ENCODE peak calls at places on chromosome 2, in six cellular contexts. W, S, X, P, Z and J are unnamed samples.

GRCh38 chr2:84257871-84258270 is 201.2 kb downstream of the SUCLG1 start:
- DNase-seq in W (no peak), S (no peak), X (no peak), P (peak; percentile 42), Z (no peak), J (peak; percentile 27)

GRCh38 chr2:238518127-238518827 is 91.5 kb downstream of the ASB1 start:
- DNase-seq in W (no peak), S (no peak), X (no peak), P (peak; percentile 92), Z (no peak), J (no peak)

GRCh38 chr2:137155351-137156104 is 390.2 kb downstream of the THSD7B start:
- DNase-seq in W (no peak), S (no peak), X (no peak), P (no peak), Z (no peak), J (no peak)

GRCh38 chr2:117972466-117973123 is 41.3 kb downstream of the CCDC93 start:
- DNase-seq in W (no peak), S (no peak), X (no peak), P (no peak), Z (no peak), J (no peak)

GRCh38 chr2:148007219-148007900 is 13.2 kb downstream of the ORC4 start:
- DNase-seq in W (no peak), S (no peak), X (no peak), P (no peak), Z (no peak), J (no peak)

GRCh38 chr2:223027442-223027841 is 24.5 kb upstream of the KCNE4 start:
- DNase-seq in W (no peak), S (no peak), X (no peak), P (no peak), Z (no peak), J (peak; percentile 30)

GRCh38 chr2:187435756-187436155 is 12.3 kb downstream of the CALCRL start:
- DNase-seq in W (no peak), S (no peak), X (no peak), P (no peak), Z (no peak), J (no peak)

GRCh38 chr2:190277234-190278112 is 42.2 kb downstream of the HIBCH start:
- DNase-seq in W (peak; percentile 6), S (peak; percentile 56), X (peak; percentile 24), P (peak; percentile 32), Z (no peak), J (no peak)

GRCh38 chr2:72115361-72116080 is 32.1 kb downstream of the CYP26B1 start:
- DNase-seq in W (peak; percentile 46), S (peak; percentile 68), X (no peak), P (no peak), Z (no peak), J (peak; percentile 76)

GRCh38 chr2:158464426-158465281 is 7.9 kb downstream of the PKP4 start:
- DNase-seq in W (peak; percentile 44), S (no peak), X (peak; percentile 51), P (peak; percentile 40), Z (no peak), J (peak; percentile 30)

GRCh38 chr2:46943881-46944798 is 28.5 kb upstream of the MCFD2 start:
- DNase-seq in W (no peak), S (no peak), X (no peak), P (no peak), Z (no peak), J (no peak)

GRCh38 chr2:102618452-102619413 is 620 bp upstream of the SLC9A2 start:
- DNase-seq in W (no peak), S (peak; percentile 18), X (peak; percentile 78), P (no peak), Z (peak; percentile 69), J (peak; percentile 88)

GRCh38 chr2:112085382-112085730 is 30.3 kb downstream of the TMEM87B start:
- DNase-seq in W (no peak), S (no peak), X (no peak), P (no peak), Z (no peak), J (no peak)

GRCh38 chr2:208415897-208416296 is 9.3 kb downstream of the PTH2R start:
- DNase-seq in W (no peak), S (no peak), X (no peak), P (no peak), Z (no peak), J (no peak)

GRCh38 chr2:71101656-71102055 is 28.4 kb downstream of the MCEE start:
- DNase-seq in W (no peak), S (no peak), X (no peak), P (peak; percentile 50), Z (no peak), J (no peak)

GRCh38 chr2:45746888-45747287 is 95.4 kb downstream of the PRKCE start:
- DNase-seq in W (no peak), S (no peak), X (no peak), P (no peak), Z (no peak), J (no peak)

GRCh38 chr2:105712981-105713596 is 31.6 kb upstream of the NCK2 start:
- DNase-seq in W (no peak), S (no peak), X (no peak), P (no peak), Z (no peak), J (no peak)

GRCh38 chr2:42171396-42171971 is 2.3 kb downstream of the EML4 start:
- DNase-seq in W (peak; percentile 45), S (no peak), X (no peak), P (peak; percentile 44), Z (no peak), J (no peak)

GRCh38 chr2:235992024-235992423 is 176.2 kb downstream of the GBX2 start:
- DNase-seq in W (no peak), S (no peak), X (no peak), P (no peak), Z (no peak), J (no peak)

GRCh38 chr2:148614332-148615049 is 30.1 kb upstream of the EPC2 start:
- DNase-seq in W (no peak), S (peak; percentile 4), X (no peak), P (no peak), Z (no peak), J (no peak)

GRCh38 chr2:55888941-55889340 is 34.6 kb downstream of the EFEMP1 start:
- DNase-seq in W (no peak), S (no peak), X (no peak), P (no peak), Z (no peak), J (no peak)

GRCh38 chr2:55887351-55887750 is 36.2 kb downstream of the EFEMP1 start:
- DNase-seq in W (no peak), S (no peak), X (no peak), P (no peak), Z (no peak), J (no peak)

GRCh38 chr2:55894720-55895119 is 28.9 kb downstream of the EFEMP1 start:
- DNase-seq in W (no peak), S (no peak), X (no peak), P (no peak), Z (no peak), J (no peak)

GRCh38 chr2:55887906-55888625 is 35.5 kb downstream of the EFEMP1 start:
- DNase-seq in W (no peak), S (no peak), X (no peak), P (no peak), Z (no peak), J (no peak)

GRCh38 chr2:55891671-55892071 is 31.9 kb downstream of the EFEMP1 start:
- DNase-seq in W (no peak), S (no peak), X (no peak), P (no peak), Z (no peak), J (no peak)
- TF ChIP-seq JUND in W (no peak), S (no peak), X (no peak), P (no peak), Z (no peak), J (no peak)

GRCh38 chr2:169362346-169363026 is at the start of gene LRP2:
- DNase-seq in W (peak; percentile 67), S (no peak), X (peak; percentile 16), P (peak; percentile 15), Z (peak; percentile 73), J (no peak)
- TF ChIP-seq JUND in W (no peak), S (no peak), X (no peak), P (no peak), Z (no peak), J (no peak)

GRCh38 chr2:215917953-215918620 is 95.3 kb downstream of the MREG start:
- DNase-seq in W (no peak), S (no peak), X (no peak), P (no peak), Z (peak; percentile 35), J (no peak)
- TF ChIP-seq JUND in W (no peak), S (no peak), X (no peak), P (no peak), Z (no peak), J (no peak)

DNA sequence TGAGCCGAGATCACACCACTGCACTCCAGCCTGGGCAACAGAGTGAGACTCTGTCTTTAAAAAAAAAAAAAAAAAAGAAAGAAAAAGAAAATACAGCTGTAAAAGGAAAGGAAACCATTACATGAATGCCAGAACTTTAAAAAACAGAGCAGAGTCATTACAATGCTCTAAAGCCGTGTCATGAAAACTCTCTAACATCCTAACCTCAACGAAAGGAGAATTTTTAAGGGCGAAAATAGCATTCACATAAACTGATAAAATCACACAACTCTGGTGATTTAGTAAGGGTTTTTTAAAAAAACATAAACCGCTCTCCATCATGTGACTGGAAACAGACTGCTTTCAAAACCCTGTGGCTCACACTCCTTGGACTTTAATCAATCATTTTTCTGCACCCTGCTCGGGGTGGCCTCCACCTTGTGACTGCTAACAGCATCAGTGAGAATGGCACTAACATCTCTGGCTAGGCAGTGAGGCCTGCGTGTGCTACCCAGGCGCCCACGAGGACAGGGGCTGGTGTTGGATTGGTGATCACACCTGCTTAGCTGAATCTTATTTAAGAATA is 12.1 kb downstream of the DOCK10 start:
- DNase-seq in W (no peak), S (no peak), X (no peak), P (no peak), Z (no peak), J (no peak)
- TF ChIP-seq JUND in W (no peak), S (no peak), X (no peak), P (no peak), Z (no peak), J (no peak)

DNA sequence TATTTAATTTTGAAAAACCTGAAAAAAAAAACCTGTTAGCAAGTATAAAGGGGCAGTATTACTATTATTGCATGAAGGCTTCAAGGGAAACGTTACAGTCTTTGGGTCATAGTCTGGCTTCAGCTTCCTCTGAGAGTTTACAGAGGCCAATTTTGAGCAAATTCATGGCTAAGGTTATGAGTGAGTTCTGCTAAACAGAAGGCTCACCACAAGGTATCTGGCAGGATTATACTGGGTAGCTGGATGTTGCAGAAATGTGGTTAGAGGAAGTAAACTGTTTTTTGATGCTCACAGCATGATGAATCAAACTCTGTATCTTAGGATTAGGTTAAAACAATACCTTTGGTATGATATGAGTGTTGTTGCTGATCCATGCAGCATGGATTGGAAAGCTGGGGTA is 9.3 kb downstream of the MRPL19 start:
- DNase-seq in W (no peak), S (no peak), X (no peak), P (no peak), Z (no peak), J (no peak)
- TF ChIP-seq JUND in W (no peak), S (no peak), X (no peak), P (no peak), Z (no peak), J (no peak)